ENCODE peak calls at places on chromosomes 2 and 18, in six cellular contexts. One of them, this sample, is unnamed.

GRCh38 chr2:111184725-111185495 is 64.2 kb downstream of the BCL2L11 start:
- DNase-seq in activated naive CD4-positive, alpha-beta T cell treated with anti-CD3 and anti-CD28 coated beads, Interleukin-2, amount 50 U/mL, for 16 hours: no peak
- DNase-seq in posterior cingulate gyrus: no peak
- DNase-seq in T1000: no peak
- DNase-seq in T-helper 1 cell: no peak
- DNase-seq in HT-29: no peak
- DNase-seq in this sample: no peak

GRCh38 chr2:38214209-38214717 is 138.3 kb upstream of the CYP1B1 start:
- DNase-seq in activated naive CD4-positive, alpha-beta T cell treated with anti-CD3 and anti-CD28 coated beads, Interleukin-2, amount 50 U/mL, for 16 hours: no peak
- DNase-seq in posterior cingulate gyrus: peak
- DNase-seq in T1000: no peak
- DNase-seq in T-helper 1 cell: no peak
- DNase-seq in HT-29: no peak
- DNase-seq in this sample: peak

GRCh38 chr2:5285891-5286290 is 406.3 kb upstream of the SOX11 start:
- DNase-seq in activated naive CD4-positive, alpha-beta T cell treated with anti-CD3 and anti-CD28 coated beads, Interleukin-2, amount 50 U/mL, for 16 hours: no peak
- DNase-seq in posterior cingulate gyrus: no peak
- DNase-seq in T1000: no peak
- DNase-seq in T-helper 1 cell: no peak
- DNase-seq in HT-29: no peak
- DNase-seq in this sample: no peak

GRCh38 chr2:30406853-30407252 is 40.2 kb upstream of the LCLAT1 start:
- DNase-seq in activated naive CD4-positive, alpha-beta T cell treated with anti-CD3 and anti-CD28 coated beads, Interleukin-2, amount 50 U/mL, for 16 hours: no peak
- DNase-seq in posterior cingulate gyrus: no peak
- DNase-seq in T1000: no peak
- DNase-seq in T-helper 1 cell: no peak
- DNase-seq in HT-29: no peak
- DNase-seq in this sample: no peak

GRCh38 chr18:63155169-63155852 is 164.3 kb downstream of the BCL2 start:
- DNase-seq in activated naive CD4-positive, alpha-beta T cell treated with anti-CD3 and anti-CD28 coated beads, Interleukin-2, amount 50 U/mL, for 16 hours: peak
- DNase-seq in posterior cingulate gyrus: no peak
- DNase-seq in T1000: no peak
- DNase-seq in T-helper 1 cell: peak
- DNase-seq in HT-29: peak
- DNase-seq in this sample: peak

GRCh38 chr2:84865181-84865783 is 15.6 kb downstream of the TRABD2A start:
- DNase-seq in activated naive CD4-positive, alpha-beta T cell treated with anti-CD3 and anti-CD28 coated beads, Interleukin-2, amount 50 U/mL, for 16 hours: no peak
- DNase-seq in posterior cingulate gyrus: no peak
- DNase-seq in T1000: no peak
- DNase-seq in T-helper 1 cell: no peak
- DNase-seq in HT-29: peak
- DNase-seq in this sample: no peak

GRCh38 chr2:150320623-150321022 is 166.8 kb downstream of the RND3 start:
- DNase-seq in activated naive CD4-positive, alpha-beta T cell treated with anti-CD3 and anti-CD28 coated beads, Interleukin-2, amount 50 U/mL, for 16 hours: no peak
- DNase-seq in posterior cingulate gyrus: no peak
- DNase-seq in T1000: no peak
- DNase-seq in T-helper 1 cell: no peak
- DNase-seq in HT-29: no peak
- DNase-seq in this sample: no peak

GRCh38 chr2:210476194-210477128 is at the start of gene LANCL1:
- DNase-seq in activated naive CD4-positive, alpha-beta T cell treated with anti-CD3 and anti-CD28 coated beads, Interleukin-2, amount 50 U/mL, for 16 hours: peak
- DNase-seq in posterior cingulate gyrus: peak
- DNase-seq in T1000: peak
- DNase-seq in T-helper 1 cell: peak
- DNase-seq in HT-29: peak
- DNase-seq in this sample: peak

GRCh38 chr2:168992026-168992425 is 39.1 kb downstream of the ABCB11 start:
- DNase-seq in activated naive CD4-positive, alpha-beta T cell treated with anti-CD3 and anti-CD28 coated beads, Interleukin-2, amount 50 U/mL, for 16 hours: no peak
- DNase-seq in posterior cingulate gyrus: no peak
- DNase-seq in T1000: no peak
- DNase-seq in T-helper 1 cell: no peak
- DNase-seq in HT-29: no peak
- DNase-seq in this sample: no peak

GRCh38 chr2:232892843-232893242 is 22.8 kb downstream of the SNORC start:
- DNase-seq in activated naive CD4-positive, alpha-beta T cell treated with anti-CD3 and anti-CD28 coated beads, Interleukin-2, amount 50 U/mL, for 16 hours: no peak
- DNase-seq in posterior cingulate gyrus: peak
- DNase-seq in T1000: no peak
- DNase-seq in T-helper 1 cell: no peak
- DNase-seq in HT-29: no peak
- DNase-seq in this sample: no peak

GRCh38 chr2:42712934-42713333 is 51.0 kb downstream of the OXER1 start:
- DNase-seq in activated naive CD4-positive, alpha-beta T cell treated with anti-CD3 and anti-CD28 coated beads, Interleukin-2, amount 50 U/mL, for 16 hours: no peak
- DNase-seq in posterior cingulate gyrus: no peak
- DNase-seq in T1000: no peak
- DNase-seq in T-helper 1 cell: no peak
- DNase-seq in HT-29: no peak
- DNase-seq in this sample: no peak

GRCh38 chr18:5628512-5629255 is 84.9 kb upstream of the EPB41L3 start:
- DNase-seq in activated naive CD4-positive, alpha-beta T cell treated with anti-CD3 and anti-CD28 coated beads, Interleukin-2, amount 50 U/mL, for 16 hours: peak
- DNase-seq in posterior cingulate gyrus: peak
- DNase-seq in T1000: peak
- DNase-seq in T-helper 1 cell: no peak
- DNase-seq in HT-29: no peak
- DNase-seq in this sample: peak

GRCh38 chr2:85062565-85062964 is 70.6 kb upstream of the TCF7L1 start:
- DNase-seq in activated naive CD4-positive, alpha-beta T cell treated with anti-CD3 and anti-CD28 coated beads, Interleukin-2, amount 50 U/mL, for 16 hours: no peak
- DNase-seq in posterior cingulate gyrus: no peak
- DNase-seq in T1000: no peak
- DNase-seq in T-helper 1 cell: no peak
- DNase-seq in HT-29: no peak
- DNase-seq in this sample: no peak

GRCh38 chr2:30601375-30601774 is 154.3 kb downstream of the LCLAT1 start:
- DNase-seq in activated naive CD4-positive, alpha-beta T cell treated with anti-CD3 and anti-CD28 coated beads, Interleukin-2, amount 50 U/mL, for 16 hours: no peak
- DNase-seq in posterior cingulate gyrus: no peak
- DNase-seq in T1000: no peak
- DNase-seq in T-helper 1 cell: no peak
- DNase-seq in HT-29: no peak
- DNase-seq in this sample: no peak

GRCh38 chr18:5434425-5434824 is 109.4 kb downstream of the EPB41L3 start:
- DNase-seq in activated naive CD4-positive, alpha-beta T cell treated with anti-CD3 and anti-CD28 coated beads, Interleukin-2, amount 50 U/mL, for 16 hours: no peak
- DNase-seq in posterior cingulate gyrus: no peak
- DNase-seq in T1000: no peak
- DNase-seq in T-helper 1 cell: no peak
- DNase-seq in HT-29: no peak
- DNase-seq in this sample: no peak

GRCh38 chr2:96802281-96802595 is 13.8 kb upstream of the CNNM3 start:
- DNase-seq in activated naive CD4-positive, alpha-beta T cell treated with anti-CD3 and anti-CD28 coated beads, Interleukin-2, amount 50 U/mL, for 16 hours: peak
- DNase-seq in posterior cingulate gyrus: peak
- DNase-seq in T1000: no peak
- DNase-seq in T-helper 1 cell: no peak
- DNase-seq in HT-29: no peak
- DNase-seq in this sample: peak

GRCh38 chr2:9699139-9699823 is 68.5 kb upstream of the YWHAQ start:
- DNase-seq in activated naive CD4-positive, alpha-beta T cell treated with anti-CD3 and anti-CD28 coated beads, Interleukin-2, amount 50 U/mL, for 16 hours: no peak
- DNase-seq in posterior cingulate gyrus: no peak
- DNase-seq in T1000: peak
- DNase-seq in T-helper 1 cell: no peak
- DNase-seq in HT-29: no peak
- DNase-seq in this sample: peak

GRCh38 chr2:17309741-17310339 is 208.4 kb downstream of the RAD51AP2 start:
- DNase-seq in activated naive CD4-positive, alpha-beta T cell treated with anti-CD3 and anti-CD28 coated beads, Interleukin-2, amount 50 U/mL, for 16 hours: no peak
- DNase-seq in posterior cingulate gyrus: no peak
- DNase-seq in T1000: no peak
- DNase-seq in T-helper 1 cell: no peak
- DNase-seq in HT-29: peak
- DNase-seq in this sample: peak

GRCh38 chr2:28895189-28895893 is 874 bp downstream of the WDR43 start:
- DNase-seq in activated naive CD4-positive, alpha-beta T cell treated with anti-CD3 and anti-CD28 coated beads, Interleukin-2, amount 50 U/mL, for 16 hours: peak
- DNase-seq in posterior cingulate gyrus: no peak
- DNase-seq in T1000: no peak
- DNase-seq in T-helper 1 cell: no peak
- DNase-seq in HT-29: peak
- DNase-seq in this sample: peak

GRCh38 chr2:26674002-26674751 is 18.3 kb upstream of the KCNK3 start:
- DNase-seq in activated naive CD4-positive, alpha-beta T cell treated with anti-CD3 and anti-CD28 coated beads, Interleukin-2, amount 50 U/mL, for 16 hours: no peak
- DNase-seq in posterior cingulate gyrus: peak
- DNase-seq in T1000: no peak
- DNase-seq in T-helper 1 cell: no peak
- DNase-seq in HT-29: no peak
- DNase-seq in this sample: no peak